ENCODE peak calls at places on chromosomes 1 and 21, in seven cellular contexts. Z is uterus, W is prostate gland, Q is IMR-90, I is HCT116, T is sigmoid colon, P is transverse colon. F is an unnamed sample.

GRCh38 chr21:17050646-17051045 is 462.2 kb upstream of the CXADR start:
- DNase-seq in Z (no peak), W (no peak), Q (no peak), I (no peak), T (no peak), P (no peak), F (no peak)

GRCh38 chr1:46396429-46397398 is 2.6 kb downstream of the FAAH start:
- DNase-seq in Z (no peak), W (peak; percentile 81), Q (peak; percentile 17), I (no peak), T (peak; percentile 40), P (no peak), F (no peak)

GRCh38 chr1:32249831-32250525 is 1.1 kb upstream of the LCK start:
- DNase-seq in Z (peak; percentile 77), W (no peak), Q (peak; percentile 46), I (no peak), T (peak; percentile 67), P (peak; percentile 79), F (no peak)

GRCh38 chr1:29364101-29364678 is 127.9 kb downstream of the PTPRU start:
- DNase-seq in Z (no peak), W (no peak), Q (no peak), I (no peak), T (no peak), P (no peak), F (no peak)

GRCh38 chr1:211944733-211945500 is 90.4 kb downstream of the INTS7 start:
- DNase-seq in Z (no peak), W (peak; percentile 87), Q (peak; percentile 22), I (no peak), T (no peak), P (peak; percentile 74), F (peak; percentile 68)

GRCh38 chr1:151494741-151495281 is 16.4 kb upstream of the CGN start:
- DNase-seq in Z (no peak), W (no peak), Q (peak; percentile 56), I (peak; percentile 83), T (no peak), P (no peak), F (no peak)

GRCh38 chr1:171251042-171251740 is 2.9 kb downstream of the FMO1 start:
- DNase-seq in Z (peak; percentile 34), W (peak; percentile 22), Q (peak; percentile 4), I (peak; percentile 23), T (no peak), P (peak; percentile 56), F (peak; percentile 35)

GRCh38 chr1:182149411-182149965 is 88.0 kb upstream of the ZNF648 start:
- DNase-seq in Z (no peak), W (no peak), Q (peak; percentile 73), I (no peak), T (peak; percentile 79), P (peak; percentile 37), F (no peak)

GRCh38 chr1:21843996-21844395 is 31.9 kb downstream of the LDLRAD2 start:
- DNase-seq in Z (no peak), W (no peak), Q (no peak), I (no peak), T (no peak), P (no peak), F (no peak)

GRCh38 chr1:157944666-157945280 is 48.7 kb upstream of the KIRREL1 start:
- DNase-seq in Z (no peak), W (no peak), Q (no peak), I (no peak), T (no peak), P (no peak), F (no peak)

GRCh38 chr1:53725238-53725689 is 13.7 kb downstream of the GLIS1 start:
- DNase-seq in Z (no peak), W (no peak), Q (peak; percentile 77), I (no peak), T (no peak), P (no peak), F (no peak)

GRCh38 chr21:40016667-40017066 is 149.4 kb downstream of the PCP4 start:
- DNase-seq in Z (no peak), W (no peak), Q (no peak), I (no peak), T (no peak), P (no peak), F (no peak)

DNA sequence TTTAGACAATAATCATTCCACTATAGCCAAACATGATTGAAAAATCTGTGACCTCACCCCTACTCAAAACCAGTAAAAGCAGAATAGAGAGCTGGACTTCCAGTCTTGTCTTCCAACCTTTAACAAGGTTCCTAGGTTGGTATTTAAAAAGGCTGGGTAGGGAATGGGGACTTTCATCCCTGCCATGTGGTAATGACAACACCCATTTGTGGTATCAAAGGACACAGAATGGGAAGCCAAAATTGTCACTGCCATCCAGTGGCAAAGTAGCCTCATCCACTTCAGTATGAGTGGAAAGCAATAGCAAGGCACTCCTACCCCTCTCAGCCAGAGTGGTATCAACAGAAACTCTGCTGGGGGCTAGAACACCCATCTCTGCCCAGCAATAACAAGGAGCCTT is 33.9 kb downstream of the UCHL5 start:
- DNase-seq in Z (no peak), W (no peak), Q (no peak), I (no peak), T (no peak), P (no peak), F (no peak)
- TF ChIP-seq POLR2A in Z (no peak), W (no peak), Q (no peak), I (no peak), T (no peak), P (no peak), F (no peak)

GRCh38 chr1:180168786-180169640 is 14.3 kb downstream of the QSOX1 start:
- DNase-seq in Z (peak; percentile 13), W (peak; percentile 50), Q (peak; percentile 22), I (no peak), T (peak; percentile 40), P (peak; percentile 83), F (peak; percentile 74)

GRCh38 chr1:180167721-180168467 is 13.2 kb downstream of the QSOX1 start:
- DNase-seq in Z (peak; percentile 13), W (peak; percentile 44), Q (peak; percentile 22), I (peak; percentile 80), T (peak; percentile 51), P (peak; percentile 92), F (peak; percentile 90)

GRCh38 chr1:180171691-180172090 is 17.0 kb downstream of the QSOX1 start:
- DNase-seq in Z (no peak), W (no peak), Q (no peak), I (no peak), T (peak; percentile 35), P (no peak), F (no peak)

GRCh38 chr1:180170569-180170968 is 15.9 kb downstream of the QSOX1 start:
- DNase-seq in Z (no peak), W (no peak), Q (no peak), I (no peak), T (peak; percentile 21), P (peak; percentile 54), F (no peak)

GRCh38 chr1:180169641-180170155 is 15.0 kb downstream of the QSOX1 start:
- DNase-seq in Z (no peak), W (no peak), Q (no peak), I (no peak), T (peak; percentile 49), P (no peak), F (no peak)
- H3K27ac ChIP-seq in Z (no peak overlapping the region), W (no peak overlapping the region), Q (no peak overlapping the region), I (no peak overlapping the region), T (no peak overlapping the region), P (peak overlapping the region; percentile 74), F (peak overlapping the region; percentile 77)

GRCh38 chr1:159932296-159933285 is 7.3 kb upstream of the TAGLN2 start:
- DNase-seq in Z (no peak), W (no peak), Q (peak; percentile 26), I (no peak), T (no peak), P (no peak), F (no peak)

GRCh38 chr1:159935305-159935704 is 10.0 kb upstream of the TAGLN2 start:
- DNase-seq in Z (no peak), W (no peak), Q (no peak), I (no peak), T (no peak), P (no peak), F (no peak)

GRCh38 chr1:159935719-159936283 is 9.6 kb downstream of the IGSF9 start:
- DNase-seq in Z (no peak), W (no peak), Q (no peak), I (no peak), T (no peak), P (no peak), F (no peak)

GRCh38 chr1:159933347-159933746 is 8.0 kb upstream of the TAGLN2 start:
- DNase-seq in Z (no peak), W (peak; percentile 64), Q (no peak), I (no peak), T (no peak), P (no peak), F (no peak)

DNA sequence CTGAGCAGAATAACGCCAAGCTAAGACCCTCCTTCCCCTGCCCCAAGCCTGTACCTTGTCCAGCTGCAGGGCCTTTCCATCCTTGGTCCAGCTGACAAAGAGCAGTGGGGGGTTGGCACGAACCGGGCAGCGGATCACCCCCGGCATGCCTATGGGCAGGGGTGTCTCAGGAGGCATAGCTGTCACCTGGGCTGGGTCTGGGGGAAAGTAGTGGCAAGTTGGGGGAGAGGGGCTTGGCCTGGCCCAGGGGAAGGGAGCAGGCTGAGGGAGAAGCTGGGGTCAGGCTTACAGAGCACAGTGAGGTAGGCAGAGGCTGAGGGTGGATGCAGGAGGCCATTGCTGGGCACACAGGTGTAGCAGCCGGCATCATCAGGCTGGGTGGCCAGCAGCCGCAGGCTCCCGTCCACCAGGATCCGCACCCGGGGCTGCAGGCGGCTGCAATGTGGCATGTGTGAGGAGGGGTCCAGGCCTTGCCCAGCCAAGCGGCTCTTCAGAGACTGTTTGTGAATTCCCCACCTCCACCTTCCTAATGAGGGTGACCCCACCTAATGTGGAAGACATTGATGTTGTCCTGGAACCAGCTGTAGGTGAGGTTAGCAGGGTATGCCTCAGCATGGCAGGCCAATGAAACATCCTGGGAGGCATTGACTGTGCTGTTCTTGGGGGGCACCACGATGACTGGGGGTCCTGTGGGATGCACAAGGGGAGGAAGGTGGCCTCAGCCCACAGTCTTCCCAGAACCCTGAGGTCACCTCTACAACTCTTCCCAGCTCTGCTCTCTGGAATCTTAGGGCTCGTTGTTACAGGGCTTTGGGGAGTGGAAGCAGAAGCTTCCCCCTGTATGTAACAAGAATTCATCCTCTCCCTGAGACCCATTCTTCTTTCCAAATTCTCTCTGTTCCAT is 9.1 kb upstream of the TAGLN2 start:
- DNase-seq in Z (no peak), W (no peak), Q (no peak), I (no peak), T (no peak), P (no peak), F (no peak)
- H3K4me1 ChIP-seq in Z (no peaks in the 10 kb centered on the region), W (no peaks in the 10 kb centered on the region), Q (no peaks in the 10 kb centered on the region), I (peaks cover 3% of the 10 kb centered on the region), T (no peaks in the 10 kb centered on the region), P (peaks cover 34% of the 10 kb centered on the region), F (peaks cover 13% of the 10 kb centered on the region)

GRCh38 chr1:3673381-3674099 is 21.2 kb downstream of the TP73 start:
- DNase-seq in Z (no peak), W (no peak), Q (no peak), I (no peak), T (no peak), P (no peak), F (no peak)
- TF ChIP-seq POLR2A in Z (no peak), W (no peak), Q (no peak), I (no peak), T (no peak), P (no peak), F (no peak)

F was measured in body of pancreas.